ENCODE peak calls at places on chromosomes 4 and X, in four cellular contexts. N is fibroblast of mammary gland, X is fibroblast of the aortic adventitia, B is lower lobe of right lung. E is an unnamed sample.

GRCh38 chrX:323721-324628 is 5.4 kb upstream of the GTPBP6 start:
- DNase-seq in N (peak), X (peak), B (peak), E (peak)

GRCh38 chr4:186161138-186161537 is 30.2 kb upstream of the CYP4V2 start:
- DNase-seq in B (no peak), X (no peak), N (no peak), E (no peak)

GRCh38 chrX:13647709-13648212 is 5.2 kb upstream of the TCEANC start:
- DNase-seq in X (peak), N (peak), B (peak), E (no peak)

GRCh38 chrX:134026732-134027311 is 41.4 kb upstream of the GPC3 start:
- DNase-seq in B (no peak), X (peak), N (peak), E (peak)

GRCh38 chrX:39967348-39967747 is 130.4 kb downstream of the BCOR start:
- DNase-seq in B (no peak), N (peak), X (no peak), E (no peak)

GRCh38 chr4:169345207-169345788 is 74.5 kb upstream of the SH3RF1 start:
- DNase-seq in X (peak), B (no peak), N (peak), E (peak)

GRCh38 chrX:72016881-72017783 is 106.5 kb downstream of the NHSL2 start:
- DNase-seq in B (no peak), X (no peak), N (no peak), E (no peak)

GRCh38 chr4:169372791-169373190 is 102.0 kb upstream of the SH3RF1 start:
- DNase-seq in B (no peak), X (no peak), N (no peak), E (no peak)

GRCh38 chrX:154013001-154013421 is 6.7 kb downstream of the IRAK1 start:
- DNase-seq in N (no peak), B (no peak), X (no peak), E (no peak)

GRCh38 chrX:56231706-56232105 is 450 bp upstream of the KLF8 start:
- DNase-seq in B (no peak), X (no peak), N (no peak), E (no peak)

GRCh38 chrX:65588795-65589194 is 54.2 kb upstream of the LAS1L start:
- DNase-seq in N (no peak), X (no peak), B (no peak), E (no peak)
- H3K4me3 ChIP-seq in N (no peak), X (no peak), B (peak), E (no peak)

GRCh38 chr4:78065514-78066192 is 8.5 kb downstream of the FRAS1 start:
- DNase-seq in N (no peak), X (no peak), B (no peak), E (no peak)
- H3K4me3 ChIP-seq in N (no peak), X (no peak), B (no peak), E (no peak)

GRCh38 chr4:41214158-41215146 is at the start of gene APBB2:
- DNase-seq in B (peak), N (peak), X (peak), E (peak)
- H3K4me3 ChIP-seq in B (peak), N (peak), X (peak), E (peak)

GRCh38 chr4:24989327-24989726 is 41.4 kb downstream of the LGI2 start:
- DNase-seq in B (no peak), N (no peak), X (no peak), E (no peak)

GRCh38 chr4:24984602-24985532 is 45.9 kb downstream of the LGI2 start:
- DNase-seq in X (no peak), B (no peak), N (no peak), E (no peak)

GRCh38 chr4:24992968-24993367 is 37.8 kb downstream of the LGI2 start:
- DNase-seq in N (no peak), X (no peak), B (no peak), E (no peak)

GRCh38 chr4:24991015-24991414 is 39.7 kb downstream of the LGI2 start:
- DNase-seq in X (peak), N (peak), B (no peak), E (peak)

GRCh38 chr4:24988776-24989175 is 42.0 kb downstream of the LGI2 start:
- DNase-seq in N (peak), B (no peak), X (peak), E (peak)
- H3K4me3 ChIP-seq in N (no peak), B (no peak), X (no peak), E (no peak)